ENCODE peak calls at places on chromosomes 16 and 17, in six cellular contexts. M is uterus; R is WERI-Rb-1; G is heart left ventricle; Z is left ventricle myocardium inferior; U is CD4-positive, CD25-positive, alpha-beta regulatory T cell. B is an unnamed sample.

GRCh38 chr17:44209786-44210341 is 9.6 kb downstream of the UBTF start:
- DNase-seq in R (no peak), U (peak; percentile 41), Z (no peak), G (no peak), M (no peak), B (no peak)

GRCh38 chr17:29575511-29576213 is 7.2 kb downstream of the TP53I13 start:
- DNase-seq in G (peak; percentile 15), U (no peak), R (no peak), M (no peak), Z (peak; percentile 13), B (no peak)

GRCh38 chr16:85090166-85090565 is 22.1 kb downstream of the CIBAR2 start:
- DNase-seq in U (no peak), M (no peak), G (peak; percentile 33), Z (no peak), R (no peak), B (no peak)

GRCh38 chr16:28904363-28904762 is 20.7 kb downstream of the RABEP2 start:
- DNase-seq in R (no peak), M (no peak), U (no peak), G (no peak), Z (no peak), B (no peak)

GRCh38 chr17:75288784-75289121 is 480 bp downstream of the SLC25A19 start:
- DNase-seq in M (no peak), Z (no peak), G (no peak), U (no peak), R (peak; percentile 87), B (no peak)

GRCh38 chr17:42191209-42191608 is 3.1 kb downstream of the GHDC start:
- DNase-seq in G (no peak), U (no peak), M (no peak), Z (no peak), R (no peak), B (no peak)

GRCh38 chr16:3289998-3290673 is 6.8 kb downstream of the ZNF263 start:
- DNase-seq in Z (no peak), R (no peak), M (no peak), U (no peak), G (no peak), B (no peak)

GRCh38 chr17:21252875-21253645 is at the start of gene NATD1:
- DNase-seq in R (peak; percentile 78), M (peak; percentile 88), Z (peak; percentile 91), G (peak; percentile 93), U (peak; percentile 93), B (peak; percentile 64)

GRCh38 chr16:67459066-67459857 is 21.7 kb downstream of the ATP6V0D1 start:
- DNase-seq in Z (peak; percentile 63), G (no peak), M (no peak), U (no peak), R (no peak), B (no peak)

GRCh38 chr16:58732545-58733247 is 1.4 kb downstream of the GOT2 start:
- DNase-seq in G (no peak), R (peak; percentile 12), M (no peak), Z (no peak), U (peak; percentile 44), B (no peak)

GRCh38 chr17:16419074-16419928 is 3.9 kb downstream of the TRPV2 start:
- DNase-seq in U (peak; percentile 53), R (no peak), G (no peak), Z (no peak), M (no peak), B (no peak)

GRCh38 chr17:33273743-33274410 is 19.2 kb downstream of the ASIC2 start:
- DNase-seq in R (no peak), M (no peak), Z (no peak), G (no peak), U (no peak), B (no peak)

DNA sequence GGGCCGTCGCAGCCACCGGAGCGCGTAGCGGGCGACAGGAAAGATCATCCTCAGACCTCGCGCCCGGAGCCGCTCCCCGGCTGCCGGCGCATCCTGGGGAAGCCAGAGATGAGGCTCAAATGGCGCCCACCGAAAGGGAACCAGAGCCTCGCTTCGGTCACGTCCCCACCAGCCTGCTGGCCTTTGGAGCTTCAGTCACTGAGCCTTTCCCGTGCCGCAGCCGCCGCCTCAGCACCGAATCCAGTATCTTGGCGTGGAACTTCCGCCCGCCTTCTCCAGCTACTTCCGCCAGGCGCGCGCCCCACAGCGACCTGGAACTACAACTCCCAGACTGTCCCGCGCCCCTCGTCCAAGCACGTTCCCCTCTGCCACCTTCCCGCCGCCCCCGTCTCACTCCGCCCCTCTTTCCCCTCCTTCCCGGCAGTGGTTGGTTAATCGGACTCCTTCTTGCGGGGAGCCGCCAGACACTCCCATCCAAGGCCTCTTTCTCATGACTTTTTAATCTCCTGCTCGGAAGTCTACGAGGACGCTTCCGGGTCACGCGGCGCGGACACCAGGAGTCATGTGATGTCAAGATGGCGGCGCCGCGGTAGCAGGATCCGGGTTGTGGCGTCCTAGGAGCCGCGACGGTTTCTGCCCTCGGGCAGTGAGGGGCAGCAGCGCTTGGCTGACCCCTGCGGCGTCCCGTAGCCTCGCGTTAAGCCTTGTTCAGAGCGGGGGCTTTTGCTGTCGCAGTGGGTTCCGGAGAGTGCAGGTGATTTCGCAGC is at the start of the genes SMCR8 and TOP3A:
- DNase-seq in M (peak; percentile 98), Z (peak; percentile 99), U (peak; percentile 99), G (peak; percentile 98), R (peak; percentile 97), B (peak; percentile 96)
- H3K9me3 ChIP-seq in M (no peaks in the 10 kb centered on the region), Z (no peaks in the 10 kb centered on the region), U (no peaks in the 10 kb centered on the region), G (no peaks in the 10 kb centered on the region), R (no peaks in the 10 kb centered on the region), B (no peaks in the 10 kb centered on the region)

DNA sequence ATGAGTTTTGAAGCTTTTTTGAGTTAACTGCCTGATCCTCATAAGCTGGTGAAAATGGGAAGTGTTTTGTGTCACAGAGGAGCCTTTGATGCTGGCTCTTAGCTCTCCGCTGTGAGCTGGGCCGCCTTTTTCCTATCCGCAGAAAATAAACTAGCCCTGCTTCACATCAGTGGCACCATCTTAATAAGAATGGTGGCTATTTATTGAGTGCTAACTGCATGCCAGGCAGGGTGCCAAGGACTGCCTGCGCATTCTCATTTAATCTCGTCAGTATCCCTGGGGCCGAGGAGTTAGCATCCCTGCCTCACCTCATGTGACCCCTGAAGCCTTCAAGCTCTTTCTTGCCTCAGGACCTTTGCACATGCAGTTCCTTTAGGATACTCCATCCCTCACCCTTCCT is 309.0 kb downstream of the CPPED1 start:
- DNase-seq in M (no peak), Z (no peak), U (no peak), R (no peak), G (no peak), B (no peak)
- H3K27ac ChIP-seq in M (no peak overlapping the region), Z (no peak overlapping the region), U (no peak overlapping the region), R (no peak overlapping the region), G (no peak overlapping the region), B (no peak overlapping the region)

DNA sequence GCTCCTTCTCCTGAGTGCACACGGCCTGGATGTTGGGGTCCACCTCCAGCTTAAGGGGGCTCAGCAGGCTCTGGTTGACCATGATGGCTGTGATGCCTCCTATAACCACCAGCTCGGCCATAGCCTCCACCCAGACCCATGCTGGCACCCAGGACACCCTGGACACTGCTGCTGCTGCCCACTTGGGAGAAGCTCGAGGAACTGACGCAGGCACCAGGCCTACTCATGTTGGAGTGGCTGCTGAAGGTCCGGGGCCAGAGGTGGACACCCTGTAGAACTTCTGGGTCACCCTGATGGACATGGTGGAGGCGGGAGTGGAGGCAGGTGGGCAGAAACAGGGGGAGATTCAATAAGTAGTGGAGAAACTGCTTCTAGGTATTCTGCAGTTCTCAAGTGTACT is 28.0 kb downstream of the IKZF3 start:
- DNase-seq in G (no peak), Z (no peak), U (no peak), M (no peak), R (no peak), B (no peak)
- H3K9me3 ChIP-seq in G (no peaks in the 10 kb centered on the region), Z (peaks cover 32% of the 10 kb centered on the region), U (peaks cover 7% of the 10 kb centered on the region), M (no peaks in the 10 kb centered on the region), R (peaks cover 16% of the 10 kb centered on the region), B (peaks cover 14% of the 10 kb centered on the region)

DNA sequence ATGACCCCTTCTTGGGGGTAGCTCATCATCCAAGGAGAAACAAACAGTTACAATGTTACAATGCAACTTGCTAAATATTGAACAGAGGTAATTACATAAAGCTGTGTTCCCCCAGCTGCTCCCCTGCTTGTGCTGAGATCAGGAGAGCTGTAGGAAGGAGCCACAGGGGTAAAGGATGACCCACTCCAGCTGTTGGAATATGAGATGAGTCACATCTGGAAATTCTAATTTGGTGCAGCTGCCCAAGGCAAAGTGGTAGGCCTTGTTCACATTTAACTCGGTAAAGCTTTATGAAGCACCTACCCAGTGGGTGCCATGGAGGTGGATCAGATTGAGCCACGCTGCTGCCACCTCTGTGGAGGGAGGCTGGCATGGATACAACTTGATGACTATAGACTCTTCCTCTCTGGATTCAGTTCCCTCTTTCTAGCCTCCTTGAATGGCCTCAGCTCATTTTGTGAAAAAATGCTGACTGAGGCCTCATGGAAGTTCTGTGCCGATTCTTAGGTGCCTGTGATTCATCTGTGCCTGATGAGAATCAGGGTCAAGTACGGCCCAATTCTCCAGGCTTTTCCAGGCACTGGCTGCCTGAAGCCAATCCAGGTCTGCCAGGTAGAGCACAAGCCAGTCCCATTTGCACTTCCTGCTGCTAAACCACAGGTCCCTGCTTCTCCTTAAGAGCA is 7.5 kb downstream of the ZNF689 start:
- DNase-seq in U (no peak), R (no peak), M (no peak), G (no peak), Z (no peak), B (no peak)
- H3K27ac ChIP-seq in U (no peak overlapping the region), R (no peak overlapping the region), M (no peak overlapping the region), G (no peak overlapping the region), Z (peak overlapping the region; percentile 25), B (no peak overlapping the region)

GRCh38 chr17:61456688-61457225 is 4.5 kb downstream of the TBX4 start:
- DNase-seq in M (no peak), Z (no peak), G (peak; percentile 49), R (no peak), U (no peak), B (no peak)
- H3K9me3 ChIP-seq in M (no peaks in the 10 kb centered on the region), Z (no peaks in the 10 kb centered on the region), G (no peaks in the 10 kb centered on the region), R (peaks cover 15% of the 10 kb centered on the region), U (no peaks in the 10 kb centered on the region), B (no peaks in the 10 kb centered on the region)

GRCh38 chr17:40443196-40443987 is at the start of gene IGFBP4:
- DNase-seq in M (peak; percentile 88), U (peak; percentile 70), R (peak; percentile 92), G (peak; percentile 92), Z (peak; percentile 84), B (peak; percentile 53)

GRCh38 chr17:40443988-40444899 is 994 bp downstream of the IGFBP4 start:
- DNase-seq in R (no peak), U (peak; percentile 20), G (peak; percentile 55), Z (no peak), M (no peak), B (no peak)

GRCh38 chr17:40445769-40446468 is 2.7 kb downstream of the IGFBP4 start:
- DNase-seq in G (no peak), M (no peak), Z (no peak), U (no peak), R (no peak), B (no peak)

GRCh38 chr17:40440166-40440565 is 3.1 kb upstream of the IGFBP4 start:
- DNase-seq in R (no peak), U (no peak), Z (no peak), M (no peak), G (no peak), B (no peak)

GRCh38 chr17:40442392-40443195 is 656 bp upstream of the IGFBP4 start:
- DNase-seq in Z (peak; percentile 69), M (peak; percentile 66), R (no peak), G (peak; percentile 85), U (no peak), B (no peak)
- H3K27ac ChIP-seq in Z (peak overlapping the region; percentile 97), M (peak overlapping the region; percentile 94), R (peak overlapping the region; percentile 67), G (peak overlapping the region; percentile 97), U (no peak overlapping the region), B (no peak overlapping the region)